ENCODE peak calls at places on chromosomes 4 and X, in nine cellular contexts. Y is GM13977; U is stimulated activated CD8-positive, alpha-beta memory T cell treated with anti-CD3 and anti-CD28 coated beads, Interleukin-4, amount 100 ng/mL, for 48 hours; T is nephron progenitor cell; H is HEK293T; W is tibial artery; Z is ovary; B is stomach; L is sciatic nerve. N is an unnamed sample.

GRCh38 chrX:136162827-136163427 is 15.6 kb downstream of the FHL1 start:
- DNase-seq in H (peak), W (no peak), T (peak), B (peak), Z (peak), U (peak), Y (no peak), L (peak), N (no peak)

GRCh38 chr4:41204400-41204978 is 9.9 kb downstream of the APBB2 start:
- DNase-seq in Y (no peak), H (no peak), U (no peak), B (peak), W (no peak), Z (peak), L (no peak), T (no peak), N (no peak)

GRCh38 chrX:10441464-10441863 is 178.9 kb downstream of the MID1 start:
- DNase-seq in U (no peak), L (no peak), T (no peak), H (no peak), W (no peak), Y (no peak), B (no peak), Z (no peak), N (no peak)

GRCh38 chrX:8044861-8045434 is 117.7 kb upstream of the PNPLA4 start:
- DNase-seq in Z (no peak), W (no peak), T (no peak), Y (no peak), U (no peak), B (peak), L (no peak), H (no peak), N (no peak)

GRCh38 chr4:102420563-102421221 is 75.4 kb upstream of the SLC39A8 start:
- DNase-seq in B (no peak), T (no peak), Z (no peak), L (no peak), W (no peak), U (no peak), H (no peak), Y (no peak), N (no peak)

GRCh38 chr4:10640535-10641159 is 43.9 kb downstream of the CLNK start:
- DNase-seq in U (no peak), H (no peak), Y (no peak), Z (no peak), T (no peak), L (no peak), B (no peak), W (no peak), N (no peak)

GRCh38 chr4:124596811-124597210 is 115.7 kb downstream of the ANKRD50 start:
- DNase-seq in Z (no peak), H (peak), T (no peak), W (no peak), L (no peak), Y (no peak), B (no peak), U (no peak), N (no peak)

GRCh38 chr4:173508386-173509002 is 21.5 kb downstream of the HAND2 start:
- DNase-seq in L (no peak), T (peak), Z (no peak), H (no peak), W (peak), U (no peak), Y (peak), B (no peak), N (no peak)

GRCh38 chr4:158786155-158786581 is 17.3 kb downstream of the FNIP2 start:
- DNase-seq in B (no peak), Y (no peak), Z (no peak), T (no peak), H (no peak), L (no peak), W (no peak), U (no peak), N (no peak)

GRCh38 chrX:44775726-44776125 is 68.1 kb upstream of the DUSP21 start:
- DNase-seq in L (no peak), H (no peak), W (no peak), U (no peak), Y (no peak), T (no peak), B (no peak), Z (no peak), N (no peak)